ENCODE peak calls at places on chromosomes 16 and 17, in seven cellular contexts. V, D, U, G, Y, C and T are unnamed samples.

GRCh38 chr17:69672924-69673323 is 258.4 kb downstream of the MAP2K6 start:
- DNase-seq in G (peak), V (no peak), D (no peak), Y (no peak), U (no peak), C (no peak), T (no peak)

GRCh38 chr17:40178021-40178601 is 841 bp downstream of the RAPGEFL1 start:
- DNase-seq in G (no peak), Y (no peak), C (no peak), V (no peak), U (peak), D (no peak), T (no peak)

GRCh38 chr17:63740464-63741181 is 976 bp downstream of the STRADA start:
- DNase-seq in V (no peak), G (peak), U (no peak), Y (no peak), C (peak), D (no peak), T (no peak)

GRCh38 chr17:49696233-49696761 is 11.5 kb downstream of the SLC35B1 start:
- DNase-seq in D (no peak), C (no peak), G (no peak), U (no peak), Y (peak), V (no peak), T (peak)

GRCh38 chr17:10197721-10198508 is 491 bp downstream of the GAS7 start:
- DNase-seq in Y (no peak), G (no peak), U (peak), V (no peak), C (no peak), D (no peak), T (no peak)

GRCh38 chr17:39236981-39237441 is 11.3 kb upstream of the STAC2 start:
- DNase-seq in G (no peak), V (no peak), D (no peak), U (no peak), C (no peak), Y (no peak), T (no peak)

GRCh38 chr17:608911-609882 is 105.4 kb downstream of the VPS53 start:
- DNase-seq in C (no peak), U (no peak), V (no peak), G (no peak), D (no peak), Y (no peak), T (no peak)

GRCh38 chr17:68707032-68707431 is 105.9 kb upstream of the FAM20A start:
- DNase-seq in D (no peak), G (no peak), V (no peak), C (no peak), Y (no peak), U (no peak), T (no peak)

GRCh38 chr17:80260791-80261158 is at the start of gene RNF213:
- DNase-seq in C (peak), V (no peak), U (peak), Y (peak), D (peak), G (peak), T (peak)

GRCh38 chr17:34146440-34147043 is 108.5 kb upstream of the CCL2 start:
- DNase-seq in V (no peak), Y (peak), G (no peak), U (peak), C (peak), D (peak), T (peak)

GRCh38 chr16:73113326-73113720 is 65.4 kb upstream of the ZFHX3 start:
- DNase-seq in V (no peak), C (peak), D (no peak), U (no peak), G (no peak), Y (no peak), T (no peak)

GRCh38 chr16:81567987-81568748 is 123.6 kb downstream of the CMIP start:
- DNase-seq in D (no peak), G (peak), U (no peak), C (peak), V (no peak), Y (peak), T (no peak)

GRCh38 chr16:69182730-69183416 is 4.1 kb upstream of the SNTB2 start:
- DNase-seq in U (no peak), C (no peak), D (no peak), G (no peak), Y (no peak), V (no peak), T (no peak)